ENCODE peak calls at places on chromosomes 12 and 14, in four cellular contexts. One of them, this sample, is unnamed.

GRCh38 chr14:61341275-61342210 is 20.2 kb downstream of the PRKCH start:
- DNase-seq in epithelial cell of proximal tubule: no peak
- DNase-seq in dorsolateral prefrontal cortex: no peak
- DNase-seq in stimulated activated CD8-positive, alpha-beta memory T cell treated with anti-CD3 and anti-CD28 coated beads, Interleukin-15, amount 100 ng/mL, for 24 hours: no peak
- DNase-seq in this sample: no peak

GRCh38 chr14:62655161-62655560 is 390.1 kb downstream of the KCNH5 start:
- DNase-seq in epithelial cell of proximal tubule: no peak
- DNase-seq in dorsolateral prefrontal cortex: no peak
- DNase-seq in stimulated activated CD8-positive, alpha-beta memory T cell treated with anti-CD3 and anti-CD28 coated beads, Interleukin-15, amount 100 ng/mL, for 24 hours: no peak
- DNase-seq in this sample: no peak

GRCh38 chr14:69887740-69888657 is 8.8 kb downstream of the SMOC1 start:
- DNase-seq in epithelial cell of proximal tubule: no peak
- DNase-seq in dorsolateral prefrontal cortex: no peak
- DNase-seq in stimulated activated CD8-positive, alpha-beta memory T cell treated with anti-CD3 and anti-CD28 coated beads, Interleukin-15, amount 100 ng/mL, for 24 hours: no peak
- DNase-seq in this sample: no peak

GRCh38 chr12:75766263-75767160 is 255.1 kb upstream of the KRR1 start:
- DNase-seq in epithelial cell of proximal tubule: peak
- DNase-seq in dorsolateral prefrontal cortex: no peak
- DNase-seq in stimulated activated CD8-positive, alpha-beta memory T cell treated with anti-CD3 and anti-CD28 coated beads, Interleukin-15, amount 100 ng/mL, for 24 hours: no peak
- DNase-seq in this sample: no peak

GRCh38 chr12:15982471-15982870 is 71.3 kb downstream of the DERA start:
- DNase-seq in epithelial cell of proximal tubule: no peak
- DNase-seq in dorsolateral prefrontal cortex: no peak
- DNase-seq in stimulated activated CD8-positive, alpha-beta memory T cell treated with anti-CD3 and anti-CD28 coated beads, Interleukin-15, amount 100 ng/mL, for 24 hours: no peak
- DNase-seq in this sample: peak

GRCh38 chr12:116544656-116545055 is 14.5 kb upstream of the MAP1LC3B2 start:
- DNase-seq in epithelial cell of proximal tubule: no peak
- DNase-seq in dorsolateral prefrontal cortex: no peak
- DNase-seq in stimulated activated CD8-positive, alpha-beta memory T cell treated with anti-CD3 and anti-CD28 coated beads, Interleukin-15, amount 100 ng/mL, for 24 hours: no peak
- DNase-seq in this sample: no peak

GRCh38 chr12:110281549-110282342 is 699 bp downstream of the ATP2A2 start:
- DNase-seq in epithelial cell of proximal tubule: no peak
- DNase-seq in dorsolateral prefrontal cortex: no peak
- DNase-seq in stimulated activated CD8-positive, alpha-beta memory T cell treated with anti-CD3 and anti-CD28 coated beads, Interleukin-15, amount 100 ng/mL, for 24 hours: peak
- DNase-seq in this sample: peak

GRCh38 chr12:25433581-25434325 is 119.3 kb downstream of the LMNTD1 start:
- DNase-seq in epithelial cell of proximal tubule: no peak
- DNase-seq in dorsolateral prefrontal cortex: no peak
- DNase-seq in stimulated activated CD8-positive, alpha-beta memory T cell treated with anti-CD3 and anti-CD28 coated beads, Interleukin-15, amount 100 ng/mL, for 24 hours: no peak
- DNase-seq in this sample: no peak

GRCh38 chr14:67623114-67623513 is 3.4 kb downstream of the ARG2 start:
- DNase-seq in epithelial cell of proximal tubule: no peak
- DNase-seq in dorsolateral prefrontal cortex: no peak
- DNase-seq in stimulated activated CD8-positive, alpha-beta memory T cell treated with anti-CD3 and anti-CD28 coated beads, Interleukin-15, amount 100 ng/mL, for 24 hours: no peak
- DNase-seq in this sample: no peak

GRCh38 chr12:88572785-88573565 is 7.3 kb downstream of the KITLG start:
- DNase-seq in epithelial cell of proximal tubule: no peak
- DNase-seq in dorsolateral prefrontal cortex: no peak
- DNase-seq in stimulated activated CD8-positive, alpha-beta memory T cell treated with anti-CD3 and anti-CD28 coated beads, Interleukin-15, amount 100 ng/mL, for 24 hours: no peak
- DNase-seq in this sample: no peak

GRCh38 chr12:1213205-1213604 is 222.2 kb downstream of the ERC1 start:
- DNase-seq in epithelial cell of proximal tubule: no peak
- DNase-seq in dorsolateral prefrontal cortex: no peak
- DNase-seq in stimulated activated CD8-positive, alpha-beta memory T cell treated with anti-CD3 and anti-CD28 coated beads, Interleukin-15, amount 100 ng/mL, for 24 hours: no peak
- DNase-seq in this sample: no peak

GRCh38 chr12:53049582-53050318 is at the start of gene TNS2:
- DNase-seq in epithelial cell of proximal tubule: no peak
- DNase-seq in dorsolateral prefrontal cortex: peak
- DNase-seq in stimulated activated CD8-positive, alpha-beta memory T cell treated with anti-CD3 and anti-CD28 coated beads, Interleukin-15, amount 100 ng/mL, for 24 hours: no peak
- DNase-seq in this sample: no peak

GRCh38 chr12:87848248-87848868 is 180.8 kb downstream of the C12orf50 start:
- DNase-seq in epithelial cell of proximal tubule: peak
- DNase-seq in dorsolateral prefrontal cortex: no peak
- DNase-seq in stimulated activated CD8-positive, alpha-beta memory T cell treated with anti-CD3 and anti-CD28 coated beads, Interleukin-15, amount 100 ng/mL, for 24 hours: no peak
- DNase-seq in this sample: peak

GRCh38 chr14:51684760-51685159 is 33.0 kb downstream of the FRMD6 start:
- DNase-seq in epithelial cell of proximal tubule: no peak
- DNase-seq in dorsolateral prefrontal cortex: no peak
- DNase-seq in stimulated activated CD8-positive, alpha-beta memory T cell treated with anti-CD3 and anti-CD28 coated beads, Interleukin-15, amount 100 ng/mL, for 24 hours: no peak
- DNase-seq in this sample: no peak

GRCh38 chr14:77830692-77831091 is 30.8 kb downstream of the ADCK1 start:
- DNase-seq in epithelial cell of proximal tubule: no peak
- DNase-seq in dorsolateral prefrontal cortex: no peak
- DNase-seq in stimulated activated CD8-positive, alpha-beta memory T cell treated with anti-CD3 and anti-CD28 coated beads, Interleukin-15, amount 100 ng/mL, for 24 hours: no peak
- DNase-seq in this sample: no peak

GRCh38 chr12:92466391-92467305 is 236.1 kb upstream of the PLEKHG7 start:
- DNase-seq in epithelial cell of proximal tubule: no peak
- DNase-seq in dorsolateral prefrontal cortex: peak
- DNase-seq in stimulated activated CD8-positive, alpha-beta memory T cell treated with anti-CD3 and anti-CD28 coated beads, Interleukin-15, amount 100 ng/mL, for 24 hours: no peak
- DNase-seq in this sample: peak